ENCODE peak calls at places on chromosomes 6 and 20, in five cellular contexts. D is HS-5; N is kidney glomerular epithelial cell; U is stimulated activated CD4-positive, alpha-beta T cell treated with anti-CD3 and anti-CD28 coated beads, TNF-alpha, amount 100 ng/mL, for 1 hour; H is activated T-cell treated with anti-CD3 and anti-CD28 coated beads for 1 hour. R is an unnamed sample.

GRCh38 chr6:164749126-164749758 is 560.2 kb downstream of the C6orf118 start:
- DNase-seq in U (no peak), N (peak), H (no peak), D (peak), R (no peak)

GRCh38 chr20:44491635-44492395 is 16.1 kb downstream of the TTPAL start:
- DNase-seq in U (no peak), N (no peak), D (no peak), H (no peak), R (no peak)

GRCh38 chr6:159852877-159853276 is 37.9 kb upstream of the MAS1 start:
- DNase-seq in U (no peak), D (no peak), N (no peak), H (no peak), R (no peak)

GRCh38 chr6:147126618-147127022 is 77.6 kb upstream of the STXBP5 start:
- DNase-seq in U (no peak), N (no peak), D (no peak), H (no peak), R (no peak)

GRCh38 chr6:15341311-15341710 is 95.4 kb downstream of the JARID2 start:
- DNase-seq in D (no peak), U (no peak), H (no peak), N (no peak), R (no peak)

GRCh38 chr6:145071836-145072235 is 663.5 kb downstream of the EPM2A start:
- DNase-seq in U (no peak), N (no peak), H (no peak), D (peak), R (no peak)

GRCh38 chr6:33082702-33083101 is 6.9 kb downstream of the HLA-DPB1 start:
- DNase-seq in U (no peak), D (no peak), N (no peak), H (no peak), R (peak)

GRCh38 chr6:136682292-136682691 is 110.0 kb downstream of the MAP3K5 start:
- DNase-seq in U (no peak), H (no peak), N (no peak), D (no peak), R (no peak)

GRCh38 chr20:25173886-25174308 is 21.6 kb upstream of the ENTPD6 start:
- DNase-seq in D (no peak), H (no peak), U (no peak), N (no peak), R (no peak)

GRCh38 chr20:50577175-50578018 is 67.2 kb downstream of the PTPN1 start:
- DNase-seq in D (no peak), H (no peak), N (no peak), U (no peak), R (no peak)

GRCh38 chr6:157312733-157313132 is 10.6 kb downstream of the TMEM242 start:
- DNase-seq in D (no peak), H (no peak), N (no peak), U (no peak), R (no peak)

GRCh38 chr6:34745277-34746103 is 11.8 kb upstream of the SNRPC start:
- DNase-seq in N (no peak), D (no peak), H (no peak), U (no peak), R (no peak)

GRCh38 chr20:22916121-22916842 is 118.8 kb upstream of the SSTR4 start:
- DNase-seq in U (no peak), D (no peak), N (no peak), H (no peak), R (no peak)

GRCh38 chr6:136474241-136474640 is 76.0 kb downstream of the MAP7 start:
- DNase-seq in D (no peak), H (no peak), U (no peak), N (no peak), R (no peak)

GRCh38 chr6:36627801-36628246 is 33.7 kb downstream of the SRSF3 start:
- DNase-seq in D (no peak), U (no peak), N (peak), H (no peak), R (no peak)

GRCh38 chr20:56689318-56689717 is 60.2 kb downstream of the TFAP2C start:
- DNase-seq in U (no peak), N (no peak), D (peak), H (no peak), R (no peak)

GRCh38 chr6:157460182-157460999 is 79.4 kb downstream of the ZDHHC14 start:
- DNase-seq in U (no peak), D (no peak), H (no peak), N (peak), R (no peak)

GRCh38 chr20:50320005-50320909 is 129.6 kb downstream of the CEBPB start:
- DNase-seq in N (no peak), U (no peak), D (no peak), H (no peak), R (no peak)

GRCh38 chr6:166253277-166254229 is 54.6 kb downstream of the PRR18 start:
- DNase-seq in N (no peak), H (no peak), U (no peak), D (no peak), R (no peak)

GRCh38 chr6:155498370-155498769 is 42.7 kb upstream of the NOX3 start:
- DNase-seq in U (no peak), H (no peak), N (peak), D (no peak), R (no peak)

GRCh38 chr20:23752481-23753193 is 1.9 kb upstream of the CST1 start:
- DNase-seq in U (no peak), N (no peak), D (no peak), H (no peak), R (no peak)

GRCh38 chr20:10622657-10623418 is 51.0 kb downstream of the JAG1 start:
- DNase-seq in N (no peak), D (no peak), U (no peak), H (no peak), R (no peak)

GRCh38 chr6:33672808-33673207 is 38.7 kb downstream of the UQCC2 start:
- DNase-seq in N (peak), D (peak), U (no peak), H (no peak), R (no peak)

GRCh38 chr20:6007094-6007528 is 46.7 kb downstream of the LRRN4 start:
- DNase-seq in D (no peak), U (no peak), N (peak), H (no peak), R (no peak)

GRCh38 chr6:30727920-30728605 is 7.9 kb downstream of the TUBB start:
- DNase-seq in D (no peak), H (no peak), U (no peak), N (no peak), R (no peak)

GRCh38 chr20:44730441-44730840 is 15.2 kb upstream of the KCNK15 start:
- DNase-seq in U (no peak), D (peak), N (peak), H (no peak), R (no peak)

GRCh38 chr6:2763876-2764540 is 1.2 kb upstream of the WRNIP1 start:
- DNase-seq in D (no peak), H (no peak), N (no peak), U (no peak), R (no peak)

R was measured in GF-D8.